ENCODE peak calls at places on chromosomes 3 and 15, in five cellular contexts. O is lung; Y is right atrium auricular region; S is psoas muscle; Z is CD8-positive, alpha-beta T cell. X is an unnamed sample.

GRCh38 chr3:117995795-117996194 is 1038.9 kb downstream of the IGSF11 start:
- DNase-seq in O (no peak), Y (no peak), S (no peak), Z (no peak), X (no peak)

GRCh38 chr15:101045236-101045646 is 126.1 kb downstream of the LRRK1 start:
- DNase-seq in O (peak; percentile 25), Y (peak; percentile 54), S (no peak), Z (no peak), X (peak; percentile 14)

GRCh38 chr3:128970741-128971048 is 23.2 kb downstream of the CFAP92 start:
- DNase-seq in O (no peak), Y (no peak), S (no peak), Z (no peak), X (no peak)

GRCh38 chr15:52803543-52804306 is 13.6 kb upstream of the ONECUT1 start:
- DNase-seq in O (no peak), Y (no peak), S (no peak), Z (no peak), X (no peak)

GRCh38 chr15:74809242-74809641 is 3.4 kb upstream of the LMAN1L start:
- DNase-seq in O (no peak), Y (no peak), S (no peak), Z (no peak), X (no peak)

GRCh38 chr3:125351814-125352456 is 23.2 kb downstream of the ZNF148 start:
- DNase-seq in O (no peak), Y (no peak), S (no peak), Z (no peak), X (no peak)

GRCh38 chr15:78808550-78808949 is 2.7 kb downstream of the ADAMTS7 start:
- DNase-seq in O (no peak), Y (peak; percentile 69), S (no peak), Z (no peak), X (no peak)

GRCh38 chr15:35320158-35320780 is 225.7 kb downstream of the DPH6 start:
- DNase-seq in O (no peak), Y (no peak), S (no peak), Z (no peak), X (no peak)

GRCh38 chr3:42032693-42033349 is 58.3 kb upstream of the TRAK1 start:
- DNase-seq in O (peak; percentile 90), Y (peak; percentile 91), S (peak; percentile 85), Z (no peak), X (no peak)

GRCh38 chr15:28989239-28989830 is 103.6 kb downstream of the APBA2 start:
- DNase-seq in O (no peak), Y (no peak), S (no peak), Z (no peak), X (no peak)

GRCh38 chr3:73536952-73537351 is 87.8 kb downstream of the PDZRN3 start:
- DNase-seq in O (no peak), Y (no peak), S (peak; percentile 23), Z (no peak), X (no peak)

GRCh38 chr3:73542127-73542526 is 82.6 kb downstream of the PDZRN3 start:
- DNase-seq in O (no peak), Y (no peak), S (no peak), Z (no peak), X (peak; percentile 57)

GRCh38 chr3:73535935-73536334 is 88.8 kb downstream of the PDZRN3 start:
- DNase-seq in O (no peak), Y (no peak), S (no peak), Z (no peak), X (no peak)

GRCh38 chr3:73536336-73536895 is 88.3 kb downstream of the PDZRN3 start:
- DNase-seq in O (no peak), Y (no peak), S (no peak), Z (no peak), X (no peak)

GRCh38 chr3:73540969-73541740 is 83.6 kb downstream of the PDZRN3 start:
- DNase-seq in O (no peak), Y (no peak), S (no peak), Z (no peak), X (no peak)
- H3K4me1 ChIP-seq in O (no peaks in the 10 kb centered on the region), Y (no peaks in the 10 kb centered on the region), S (peaks cover 37% of the 10 kb centered on the region), Z (no peaks in the 10 kb centered on the region), X (no peaks in the 10 kb centered on the region)

GRCh38 chr15:89198934-89199333 is 22.4 kb downstream of the RLBP1 start:
- DNase-seq in O (no peak), Y (no peak), S (no peak), Z (no peak), X (no peak)
- H3K4me1 ChIP-seq in O (peaks cover 1% of the 10 kb centered on the region), Y (no peaks in the 10 kb centered on the region), S (no peaks in the 10 kb centered on the region), Z (peaks cover 4% of the 10 kb centered on the region), X (no peaks in the 10 kb centered on the region)

GRCh38 chr15:27868828-27869404 is 230.2 kb downstream of the OCA2 start:
- DNase-seq in O (no peak), Y (no peak), S (no peak), Z (no peak), X (no peak)
- H3K4me1 ChIP-seq in O (no peaks in the 10 kb centered on the region), Y (no peaks in the 10 kb centered on the region), S (no peaks in the 10 kb centered on the region), Z (no peaks in the 10 kb centered on the region), X (no peaks in the 10 kb centered on the region)

GRCh38 chr3:60582285-60582684 is 669.0 kb downstream of the FHIT start:
- DNase-seq in O (no peak), Y (no peak), S (no peak), Z (no peak), X (no peak)
- H3K4me1 ChIP-seq in O (no peaks in the 10 kb centered on the region), Y (no peaks in the 10 kb centered on the region), S (no peaks in the 10 kb centered on the region), Z (no peaks in the 10 kb centered on the region), X (no peaks in the 10 kb centered on the region)

GRCh38 chr3:73009750-73010149 is 13.1 kb downstream of the PPP4R2 start:
- DNase-seq in O (no peak), Y (no peak), S (no peak), Z (no peak), X (no peak)
- H3K4me1 ChIP-seq in O (no peaks in the 10 kb centered on the region), Y (no peaks in the 10 kb centered on the region), S (peaks cover 36% of the 10 kb centered on the region), Z (peaks cover 22% of the 10 kb centered on the region), X (no peaks in the 10 kb centered on the region)

DNA sequence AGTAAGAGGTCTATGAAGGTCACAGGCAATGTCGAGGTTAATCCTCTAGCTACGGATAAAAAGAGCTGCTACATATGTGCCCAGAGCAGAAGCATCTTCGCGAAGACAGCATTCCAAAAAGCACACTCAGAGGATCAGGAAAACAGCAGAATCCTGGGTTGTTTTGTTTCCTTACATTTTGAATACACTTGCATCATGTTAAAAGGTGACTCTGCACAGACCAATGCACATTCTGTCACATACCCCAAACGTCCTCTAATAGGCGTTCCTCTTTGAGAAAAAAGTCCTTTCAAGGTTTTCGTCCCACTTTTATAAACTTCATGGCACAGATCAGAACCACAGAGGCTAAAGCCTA is 52.7 kb downstream of the VGLL4 start:
- DNase-seq in O (no peak), Y (no peak), S (no peak), Z (no peak), X (no peak)
- H3K4me1 ChIP-seq in O (peaks cover 37% of the 10 kb centered on the region), Y (no peaks in the 10 kb centered on the region), S (peaks cover 75% of the 10 kb centered on the region), Z (no peaks in the 10 kb centered on the region), X (no peaks in the 10 kb centered on the region)

GRCh38 chr15:65072617-65073016 is 3.9 kb upstream of the KBTBD13 start:
- DNase-seq in O (no peak), Y (no peak), S (no peak), Z (no peak), X (no peak)
- H3K4me1 ChIP-seq in O (peaks cover 11% of the 10 kb centered on the region), Y (no peaks in the 10 kb centered on the region), S (peaks cover 38% of the 10 kb centered on the region), Z (no peaks in the 10 kb centered on the region), X (peaks cover 29% of the 10 kb centered on the region)

DNA sequence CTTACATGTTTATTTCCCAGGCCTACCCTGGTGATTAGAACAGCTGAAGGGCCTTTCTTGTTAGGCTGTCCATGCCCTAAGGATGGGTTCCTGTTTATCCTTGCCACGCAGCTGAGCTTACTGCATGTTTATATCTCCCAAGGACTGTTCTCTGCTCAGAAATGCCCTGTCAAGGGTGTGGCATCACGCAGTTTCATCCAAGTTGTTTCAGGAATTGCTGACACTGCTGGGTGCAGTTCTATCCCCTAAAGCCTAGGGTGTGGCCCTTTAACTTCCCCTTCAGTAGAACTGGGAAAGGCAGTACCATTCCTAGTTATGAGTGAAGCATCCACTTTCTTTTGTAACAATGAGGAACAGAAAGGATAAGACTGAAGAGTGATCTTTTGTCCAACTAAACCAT is 5.0 kb downstream of the ELL3 start:
- DNase-seq in O (no peak), Y (no peak), S (no peak), Z (no peak), X (no peak)
- H3K4me1 ChIP-seq in O (peaks cover 4% of the 10 kb centered on the region), Y (no peaks in the 10 kb centered on the region), S (no peaks in the 10 kb centered on the region), Z (no peaks in the 10 kb centered on the region), X (no peaks in the 10 kb centered on the region)

DNA sequence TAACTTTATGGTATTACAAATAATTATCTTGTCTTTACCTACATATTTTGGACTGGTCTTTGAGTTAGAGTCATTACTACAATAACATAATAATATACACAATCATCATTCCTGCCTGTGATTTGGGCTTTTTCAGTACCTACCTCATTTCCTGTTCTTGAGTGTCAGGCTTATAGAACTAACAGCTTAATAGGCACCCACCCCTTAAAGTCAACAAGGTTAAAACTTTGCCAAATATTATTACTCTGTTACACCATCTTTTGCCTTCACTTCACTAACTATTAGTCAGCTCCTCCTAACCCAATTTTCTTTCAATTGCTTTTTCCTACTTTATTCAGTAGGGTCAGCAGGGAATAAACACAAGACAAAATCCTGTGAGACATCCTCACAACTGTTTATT is 488.7 kb upstream of the AGTR1 start:
- DNase-seq in O (no peak), Y (no peak), S (no peak), Z (no peak), X (no peak)
- H3K4me1 ChIP-seq in O (no peaks in the 10 kb centered on the region), Y (no peaks in the 10 kb centered on the region), S (no peaks in the 10 kb centered on the region), Z (no peaks in the 10 kb centered on the region), X (no peaks in the 10 kb centered on the region)

GRCh38 chr3:175983369-175983768 is 1124.2 kb downstream of the NAALADL2 start:
- DNase-seq in O (no peak), Y (no peak), S (no peak), Z (no peak), X (no peak)

GRCh38 chr3:175980731-175981130 is 1121.6 kb downstream of the NAALADL2 start:
- DNase-seq in O (no peak), Y (no peak), S (no peak), Z (no peak), X (no peak)

GRCh38 chr3:175977968-175978752 is 1119.0 kb downstream of the NAALADL2 start:
- DNase-seq in O (no peak), Y (peak; percentile 51), S (no peak), Z (no peak), X (no peak)
- H3K4me1 ChIP-seq in O (no peaks in the 10 kb centered on the region), Y (no peaks in the 10 kb centered on the region), S (no peaks in the 10 kb centered on the region), Z (no peaks in the 10 kb centered on the region), X (no peaks in the 10 kb centered on the region)

X was measured in Peyer's patch.